ENCODE peak calls at places on chromosomes 2 and 18, in six cellular contexts. One of them, this sample, is unnamed.

GRCh38 chr2:92073036-92073814 is 2798.0 kb upstream of the TEKT4 start:
- DNase-seq in RWPE1: no peak
- DNase-seq in activated gamma-delta T cell treated with Interleukin-2 at 50 U/mL for 16 hours: no peak
- DNase-seq in kidney glomerular epithelial cell: no peak
- DNase-seq in neural crest cell: no peak
- DNase-seq in aorta: peak
- DNase-seq in this sample: no peak

GRCh38 chr18:21289843-21290242 is 47.8 kb downstream of the GREB1L start:
- DNase-seq in kidney glomerular epithelial cell: no peak
- DNase-seq in neural crest cell: no peak
- DNase-seq in RWPE1: no peak
- DNase-seq in aorta: no peak
- DNase-seq in activated gamma-delta T cell treated with Interleukin-2 at 50 U/mL for 16 hours: no peak
- DNase-seq in this sample: no peak

GRCh38 chr2:174482854-174483253 is 4.0 kb downstream of the GPR155 start:
- DNase-seq in activated gamma-delta T cell treated with Interleukin-2 at 50 U/mL for 16 hours: no peak
- DNase-seq in neural crest cell: no peak
- DNase-seq in RWPE1: no peak
- DNase-seq in kidney glomerular epithelial cell: no peak
- DNase-seq in aorta: no peak
- DNase-seq in this sample: no peak

GRCh38 chr2:86790828-86791561 is at the start of gene CD8A:
- DNase-seq in kidney glomerular epithelial cell: no peak
- DNase-seq in activated gamma-delta T cell treated with Interleukin-2 at 50 U/mL for 16 hours: no peak
- DNase-seq in neural crest cell: no peak
- DNase-seq in aorta: no peak
- DNase-seq in RWPE1: no peak
- DNase-seq in this sample: no peak

GRCh38 chr18:57220485-57220884 is 73.6 kb downstream of the BOD1L2 start:
- DNase-seq in kidney glomerular epithelial cell: no peak
- DNase-seq in neural crest cell: no peak
- DNase-seq in activated gamma-delta T cell treated with Interleukin-2 at 50 U/mL for 16 hours: no peak
- DNase-seq in aorta: no peak
- DNase-seq in RWPE1: no peak
- DNase-seq in this sample: no peak

GRCh38 chr2:233439191-233439590 is 84.9 kb downstream of the DGKD start:
- DNase-seq in kidney glomerular epithelial cell: peak
- DNase-seq in aorta: no peak
- DNase-seq in activated gamma-delta T cell treated with Interleukin-2 at 50 U/mL for 16 hours: no peak
- DNase-seq in neural crest cell: no peak
- DNase-seq in RWPE1: no peak
- DNase-seq in this sample: peak

GRCh38 chr2:3631851-3632659 is 25.9 kb upstream of the ALLC start:
- DNase-seq in activated gamma-delta T cell treated with Interleukin-2 at 50 U/mL for 16 hours: no peak
- DNase-seq in kidney glomerular epithelial cell: no peak
- DNase-seq in neural crest cell: no peak
- DNase-seq in RWPE1: no peak
- DNase-seq in aorta: no peak
- DNase-seq in this sample: no peak

GRCh38 chr18:63074987-63075404 is 244.6 kb downstream of the BCL2 start:
- DNase-seq in neural crest cell: peak
- DNase-seq in aorta: peak
- DNase-seq in kidney glomerular epithelial cell: peak
- DNase-seq in activated gamma-delta T cell treated with Interleukin-2 at 50 U/mL for 16 hours: peak
- DNase-seq in RWPE1: peak
- DNase-seq in this sample: peak

GRCh38 chr2:174788291-174788929 is 24.1 kb upstream of the CHRNA1 start:
- DNase-seq in aorta: no peak
- DNase-seq in neural crest cell: no peak
- DNase-seq in activated gamma-delta T cell treated with Interleukin-2 at 50 U/mL for 16 hours: no peak
- DNase-seq in kidney glomerular epithelial cell: no peak
- DNase-seq in RWPE1: no peak
- DNase-seq in this sample: no peak

GRCh38 chr2:142180820-142181533 is 50.2 kb upstream of the LRP1B start:
- DNase-seq in aorta: no peak
- DNase-seq in RWPE1: no peak
- DNase-seq in kidney glomerular epithelial cell: no peak
- DNase-seq in activated gamma-delta T cell treated with Interleukin-2 at 50 U/mL for 16 hours: no peak
- DNase-seq in neural crest cell: peak
- DNase-seq in this sample: no peak

GRCh38 chr2:114108819-114109416 is 219.0 kb downstream of the ACTR3 start:
- DNase-seq in aorta: no peak
- DNase-seq in RWPE1: no peak
- DNase-seq in neural crest cell: no peak
- DNase-seq in activated gamma-delta T cell treated with Interleukin-2 at 50 U/mL for 16 hours: no peak
- DNase-seq in kidney glomerular epithelial cell: peak
- DNase-seq in this sample: no peak

GRCh38 chr18:46281185-46282176 is 177.3 kb downstream of the HAUS1 start:
- DNase-seq in neural crest cell: peak
- DNase-seq in kidney glomerular epithelial cell: peak
- DNase-seq in activated gamma-delta T cell treated with Interleukin-2 at 50 U/mL for 16 hours: peak
- DNase-seq in RWPE1: peak
- DNase-seq in aorta: peak
- DNase-seq in this sample: peak